ENCODE peak calls at places on chromosomes 3 and 15, in five cellular contexts. One of them, this sample, is unnamed.

GRCh38 chr3:80232760-80233159 is 465.0 kb upstream of the ROBO1 start:
- DNase-seq in HL-60: no peak
- DNase-seq in WERI-Rb-1: no peak
- DNase-seq in AG08395: no peak
- DNase-seq in AG20443: no peak
- DNase-seq in this sample: peak

GRCh38 chr3:149131594-149131993 is 2.2 kb downstream of the HPS3 start:
- DNase-seq in HL-60: no peak
- DNase-seq in AG08395: no peak
- DNase-seq in WERI-Rb-1: no peak
- DNase-seq in AG20443: no peak
- DNase-seq in this sample: no peak

GRCh38 chr15:51907136-51907862 is 64.3 kb downstream of the LEO1 start:
- DNase-seq in HL-60: no peak
- DNase-seq in AG20443: peak
- DNase-seq in AG08395: peak
- DNase-seq in WERI-Rb-1: no peak
- DNase-seq in this sample: no peak

GRCh38 chr3:157405457-157405856 is 31.2 kb upstream of the PTX3 start:
- DNase-seq in HL-60: no peak
- DNase-seq in AG20443: no peak
- DNase-seq in AG08395: peak
- DNase-seq in WERI-Rb-1: no peak
- DNase-seq in this sample: peak

GRCh38 chr3:153023896-153024295 is 138.1 kb upstream of the RAP2B start:
- DNase-seq in HL-60: no peak
- DNase-seq in AG08395: no peak
- DNase-seq in AG20443: no peak
- DNase-seq in WERI-Rb-1: no peak
- DNase-seq in this sample: no peak

GRCh38 chr3:63042866-63043265 is 167.7 kb upstream of the CADPS start:
- DNase-seq in AG20443: no peak
- DNase-seq in AG08395: no peak
- DNase-seq in HL-60: no peak
- DNase-seq in WERI-Rb-1: no peak
- DNase-seq in this sample: no peak

GRCh38 chr3:119597548-119598288 is at the start of gene PLA1A:
- DNase-seq in AG20443: no peak
- DNase-seq in AG08395: no peak
- DNase-seq in HL-60: no peak
- DNase-seq in WERI-Rb-1: no peak
- DNase-seq in this sample: no peak

GRCh38 chr15:101314301-101314700 is 19.3 kb upstream of the SNRPA1 start:
- DNase-seq in WERI-Rb-1: peak
- DNase-seq in HL-60: no peak
- DNase-seq in AG08395: no peak
- DNase-seq in AG20443: no peak
- DNase-seq in this sample: no peak

GRCh38 chr3:159727506-159727905 is 261.1 kb upstream of the IL12A start:
- DNase-seq in AG08395: no peak
- DNase-seq in AG20443: no peak
- DNase-seq in HL-60: no peak
- DNase-seq in WERI-Rb-1: no peak
- DNase-seq in this sample: no peak

GRCh38 chr15:100889359-100890058 is 9.9 kb downstream of the ALDH1A3 start:
- DNase-seq in AG20443: peak
- DNase-seq in WERI-Rb-1: no peak
- DNase-seq in AG08395: peak
- DNase-seq in HL-60: no peak
- DNase-seq in this sample: peak

GRCh38 chr15:57861805-57862586 is 155.5 kb downstream of the POLR2M start:
- DNase-seq in AG20443: peak
- DNase-seq in WERI-Rb-1: no peak
- DNase-seq in HL-60: no peak
- DNase-seq in AG08395: peak
- DNase-seq in this sample: peak

GRCh38 chr3:147368561-147369151 is 37.7 kb downstream of the ZIC4 start:
- DNase-seq in AG20443: no peak
- DNase-seq in AG08395: no peak
- DNase-seq in HL-60: no peak
- DNase-seq in WERI-Rb-1: no peak
- DNase-seq in this sample: no peak

GRCh38 chr3:115580566-115580965 is 42.7 kb upstream of the GAP43 start:
- DNase-seq in AG20443: no peak
- DNase-seq in AG08395: no peak
- DNase-seq in WERI-Rb-1: peak
- DNase-seq in HL-60: no peak
- DNase-seq in this sample: peak

GRCh38 chr3:122146466-122146865 is 37.0 kb upstream of the CASR start:
- DNase-seq in AG08395: no peak
- DNase-seq in WERI-Rb-1: no peak
- DNase-seq in AG20443: no peak
- DNase-seq in HL-60: no peak
- DNase-seq in this sample: no peak

GRCh38 chr3:14413381-14414071 is 11.1 kb downstream of the SLC6A6 start:
- DNase-seq in WERI-Rb-1: no peak
- DNase-seq in HL-60: peak
- DNase-seq in AG08395: no peak
- DNase-seq in AG20443: peak
- DNase-seq in this sample: peak

GRCh38 chr3:64846009-64846408 is 158.2 kb upstream of the ADAMTS9 start:
- DNase-seq in AG08395: no peak
- DNase-seq in HL-60: no peak
- DNase-seq in AG20443: no peak
- DNase-seq in WERI-Rb-1: no peak
- DNase-seq in this sample: no peak

GRCh38 chr3:95789111-95789510 is 1025.3 kb upstream of the EPHA6 start:
- DNase-seq in AG20443: no peak
- DNase-seq in WERI-Rb-1: no peak
- DNase-seq in HL-60: no peak
- DNase-seq in AG08395: no peak
- DNase-seq in this sample: no peak

GRCh38 chr15:63638828-63639227 is 41.6 kb downstream of the FBXL22 start:
- DNase-seq in WERI-Rb-1: no peak
- DNase-seq in AG20443: no peak
- DNase-seq in HL-60: no peak
- DNase-seq in AG08395: no peak
- DNase-seq in this sample: no peak

GRCh38 chr3:185820973-185821758 is 3.7 kb downstream of the IGF2BP2 start:
- DNase-seq in HL-60: no peak
- DNase-seq in AG20443: peak
- DNase-seq in WERI-Rb-1: no peak
- DNase-seq in AG08395: peak
- DNase-seq in this sample: peak

GRCh38 chr3:99545941-99546580 is 92.3 kb upstream of the COL8A1 start:
- DNase-seq in HL-60: no peak
- DNase-seq in WERI-Rb-1: no peak
- DNase-seq in AG20443: no peak
- DNase-seq in AG08395: no peak
- DNase-seq in this sample: no peak

GRCh38 chr15:88872106-88872505 is 23.2 kb downstream of the HAPLN3 start:
- DNase-seq in HL-60: no peak
- DNase-seq in AG08395: no peak
- DNase-seq in AG20443: no peak
- DNase-seq in WERI-Rb-1: no peak
- DNase-seq in this sample: no peak

GRCh38 chr3:130820976-130821375 is 72.9 kb upstream of the ATP2C1 start:
- DNase-seq in AG20443: peak
- DNase-seq in AG08395: peak
- DNase-seq in WERI-Rb-1: no peak
- DNase-seq in HL-60: peak
- DNase-seq in this sample: peak

GRCh38 chr15:84955089-84955848 is 26.4 kb upstream of the PDE8A start:
- DNase-seq in WERI-Rb-1: peak
- DNase-seq in HL-60: peak
- DNase-seq in AG08395: peak
- DNase-seq in AG20443: peak
- DNase-seq in this sample: peak

GRCh38 chr15:29435811-29436210 is 166.2 kb upstream of the NSMCE3 start:
- DNase-seq in AG20443: no peak
- DNase-seq in WERI-Rb-1: no peak
- DNase-seq in HL-60: no peak
- DNase-seq in AG08395: no peak
- DNase-seq in this sample: no peak

GRCh38 chr3:42739401-42740158 is 33.5 kb downstream of the CCDC13 start:
- DNase-seq in HL-60: no peak
- DNase-seq in WERI-Rb-1: no peak
- DNase-seq in AG08395: no peak
- DNase-seq in AG20443: no peak
- DNase-seq in this sample: no peak

GRCh38 chr15:39741258-39741657 is 41.4 kb downstream of the FSIP1 start:
- DNase-seq in AG20443: peak
- DNase-seq in HL-60: no peak
- DNase-seq in AG08395: no peak
- DNase-seq in WERI-Rb-1: no peak
- DNase-seq in this sample: peak

GRCh38 chr15:99476413-99477222 is 89.2 kb upstream of the MEF2A start:
- DNase-seq in HL-60: peak
- DNase-seq in AG20443: peak
- DNase-seq in WERI-Rb-1: peak
- DNase-seq in AG08395: peak
- DNase-seq in this sample: peak

GRCh38 chr15:66802087-66803001 is 100.3 kb downstream of the SMAD6 start:
- DNase-seq in HL-60: no peak
- DNase-seq in WERI-Rb-1: no peak
- DNase-seq in AG08395: peak
- DNase-seq in AG20443: peak
- DNase-seq in this sample: peak

GRCh38 chr15:97708252-97708651 is 252.3 kb upstream of the ARRDC4 start:
- DNase-seq in WERI-Rb-1: no peak
- DNase-seq in HL-60: no peak
- DNase-seq in AG20443: no peak
- DNase-seq in AG08395: no peak
- DNase-seq in this sample: no peak

GRCh38 chr15:78149805-78150751 is 916 bp downstream of the IDH3A start:
- DNase-seq in HL-60: no peak
- DNase-seq in AG20443: no peak
- DNase-seq in WERI-Rb-1: peak
- DNase-seq in AG08395: no peak
- DNase-seq in this sample: no peak

GRCh38 chr3:65992106-65992505 is 46.6 kb downstream of the MAGI1 start:
- DNase-seq in AG20443: no peak
- DNase-seq in WERI-Rb-1: no peak
- DNase-seq in AG08395: no peak
- DNase-seq in HL-60: no peak
- DNase-seq in this sample: peak

GRCh38 chr15:77738441-77739437 is 106.0 kb upstream of the LINGO1 start:
- DNase-seq in AG20443: no peak
- DNase-seq in AG08395: no peak
- DNase-seq in WERI-Rb-1: no peak
- DNase-seq in HL-60: no peak
- DNase-seq in this sample: no peak

GRCh38 chr15:48144889-48145288 is 24.1 kb downstream of the SLC24A5 start:
- DNase-seq in HL-60: no peak
- DNase-seq in AG20443: no peak
- DNase-seq in AG08395: no peak
- DNase-seq in WERI-Rb-1: no peak
- DNase-seq in this sample: no peak